ENCODE peak calls at places on chromosomes 16 and 17, in five cellular contexts. One of them, this sample, is unnamed. For H3K4me1, the result is how much of the 10 kb centered on the place peaks cover.

GRCh38 chr16:89323120-89323960 is 105.8 kb downstream of the ZNF778 start:
- DNase-seq in kidney: peak
- DNase-seq in endodermal cell: no peak
- DNase-seq in lung: no peak
- DNase-seq in heart right ventricle: no peak
- DNase-seq in this sample: no peak

GRCh38 chr17:4483012-4483840 is 15.5 kb upstream of the SPNS2 start:
- DNase-seq in endodermal cell: peak
- DNase-seq in heart right ventricle: peak
- DNase-seq in kidney: peak
- DNase-seq in lung: peak
- DNase-seq in this sample: no peak

GRCh38 chr16:4233431-4233830 is 8.4 kb downstream of the SRL start:
- DNase-seq in lung: no peak
- DNase-seq in endodermal cell: no peak
- DNase-seq in kidney: no peak
- DNase-seq in heart right ventricle: no peak
- DNase-seq in this sample: no peak

GRCh38 chr17:82647593-82648164 is 565 bp downstream of the WDR45B start:
- DNase-seq in lung: peak
- DNase-seq in heart right ventricle: peak
- DNase-seq in endodermal cell: peak
- DNase-seq in kidney: peak
- DNase-seq in this sample: peak

GRCh38 chr17:44663095-44663494 is 6.8 kb downstream of the MEIOC start:
- DNase-seq in heart right ventricle: no peak
- DNase-seq in lung: no peak
- DNase-seq in kidney: no peak
- DNase-seq in endodermal cell: no peak
- DNase-seq in this sample: no peak

GRCh38 chr16:88007321-88007731 is 56.1 kb downstream of the BANP start:
- DNase-seq in heart right ventricle: no peak
- DNase-seq in endodermal cell: peak
- DNase-seq in lung: no peak
- DNase-seq in kidney: no peak
- DNase-seq in this sample: no peak

GRCh38 chr16:30032083-30032819 is 1.2 kb upstream of the TLCD3B start:
- DNase-seq in endodermal cell: peak
- DNase-seq in kidney: no peak
- DNase-seq in heart right ventricle: no peak
- DNase-seq in lung: no peak
- DNase-seq in this sample: peak

GRCh38 chr16:85607796-85608514 is 5.2 kb upstream of the GSE1 start:
- DNase-seq in kidney: peak
- DNase-seq in heart right ventricle: no peak
- DNase-seq in endodermal cell: peak
- DNase-seq in lung: no peak
- DNase-seq in this sample: no peak

GRCh38 chr17:61805399-61805798 is 57.9 kb downstream of the BRIP1 start:
- DNase-seq in lung: no peak
- DNase-seq in kidney: no peak
- DNase-seq in heart right ventricle: no peak
- DNase-seq in endodermal cell: no peak
- DNase-seq in this sample: no peak

GRCh38 chr17:40034426-40035161 is 19.4 kb downstream of the CSF3 start:
- DNase-seq in kidney: no peak
- DNase-seq in heart right ventricle: no peak
- DNase-seq in endodermal cell: peak
- DNase-seq in lung: no peak
- DNase-seq in this sample: no peak

GRCh38 chr17:75683467-75684041 is 16.4 kb downstream of the SAP30BP start:
- DNase-seq in endodermal cell: no peak
- DNase-seq in heart right ventricle: no peak
- DNase-seq in lung: no peak
- DNase-seq in kidney: no peak
- DNase-seq in this sample: no peak

GRCh38 chr16:89815639-89816348 is 653 bp downstream of the FANCA start:
- DNase-seq in heart right ventricle: no peak
- DNase-seq in endodermal cell: peak
- DNase-seq in kidney: no peak
- DNase-seq in lung: no peak
- DNase-seq in this sample: no peak

GRCh38 chr16:1295465-1295864 is 14.0 kb upstream of the UBE2I start:
- DNase-seq in kidney: no peak
- DNase-seq in lung: no peak
- DNase-seq in heart right ventricle: no peak
- DNase-seq in endodermal cell: peak
- DNase-seq in this sample: no peak

GRCh38 chr17:59399914-59400313 is 68.5 kb downstream of the YPEL2 start:
- DNase-seq in lung: no peak
- DNase-seq in endodermal cell: no peak
- DNase-seq in kidney: no peak
- DNase-seq in heart right ventricle: peak
- DNase-seq in this sample: no peak

GRCh38 chr17:82226170-82226808 is 2.6 kb upstream of the SLC16A3 start:
- DNase-seq in heart right ventricle: no peak
- DNase-seq in kidney: peak
- DNase-seq in lung: no peak
- DNase-seq in endodermal cell: no peak
- DNase-seq in this sample: no peak

GRCh38 chr16:64453643-64454042 is 668.2 kb downstream of the CDH11 start:
- DNase-seq in heart right ventricle: no peak
- DNase-seq in endodermal cell: no peak
- DNase-seq in kidney: no peak
- DNase-seq in lung: no peak
- DNase-seq in this sample: no peak

GRCh38 chr16:85010931-85011845 is at the start of gene ZDHHC7:
- DNase-seq in kidney: peak
- DNase-seq in heart right ventricle: peak
- DNase-seq in endodermal cell: peak
- DNase-seq in lung: peak
- DNase-seq in this sample: peak

GRCh38 chr17:75873587-75874322 is 4.6 kb downstream of the TRIM47 start:
- DNase-seq in endodermal cell: no peak
- DNase-seq in kidney: no peak
- DNase-seq in lung: no peak
- DNase-seq in heart right ventricle: no peak
- DNase-seq in this sample: no peak

GRCh38 chr16:49967012-49967559 is 57.9 kb upstream of the CNEP1R1 start:
- DNase-seq in kidney: no peak
- DNase-seq in endodermal cell: no peak
- DNase-seq in lung: no peak
- DNase-seq in heart right ventricle: peak
- DNase-seq in this sample: no peak

GRCh38 chr17:15999974-16000827 is 577 bp downstream of the TTC19 start:
- DNase-seq in heart right ventricle: peak
- DNase-seq in kidney: no peak
- DNase-seq in endodermal cell: no peak
- DNase-seq in lung: no peak
- DNase-seq in this sample: peak

GRCh38 chr17:17766351-17767095 is 70.3 kb downstream of the SREBF1 start:
- DNase-seq in endodermal cell: no peak
- DNase-seq in lung: no peak
- DNase-seq in kidney: peak
- DNase-seq in heart right ventricle: no peak
- DNase-seq in this sample: no peak

DNA sequence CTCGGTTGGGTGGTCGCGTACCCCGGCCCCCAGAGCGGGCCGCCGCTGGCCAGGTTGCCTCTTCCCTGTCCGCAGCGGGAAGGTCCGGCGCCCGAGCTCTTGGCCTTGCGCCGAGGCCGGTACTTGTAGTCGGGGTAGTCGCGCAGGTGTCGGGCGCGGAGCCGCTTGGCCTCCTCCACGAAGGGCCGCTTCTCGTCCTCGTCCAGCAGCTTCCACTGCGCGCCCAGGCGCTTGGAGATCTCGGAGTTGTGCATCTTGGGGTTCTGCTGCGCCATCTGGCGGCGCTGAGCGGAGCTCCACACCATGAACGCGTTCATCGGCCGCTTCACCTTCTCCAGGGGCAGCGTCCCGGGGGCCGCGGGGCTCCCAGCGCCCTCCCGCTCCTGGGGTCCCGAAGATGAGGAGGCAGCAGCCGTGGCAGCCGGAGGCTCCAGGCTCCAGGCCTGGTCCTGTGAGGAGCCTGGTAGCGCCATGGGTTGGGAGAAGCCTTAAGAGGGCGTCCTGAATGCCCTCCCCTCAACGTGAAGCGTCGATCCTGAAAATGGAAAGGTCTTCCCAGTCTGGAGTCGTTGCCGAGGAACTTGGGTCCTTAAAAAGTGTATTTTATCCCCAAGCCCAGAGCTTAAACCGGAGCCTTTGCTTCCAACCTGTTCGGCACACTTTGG is 558 bp downstream of the SOX15 start:
- DNase-seq in endodermal cell: peak
- DNase-seq in lung: peak
- DNase-seq in heart right ventricle: peak
- DNase-seq in kidney: peak
- DNase-seq in this sample: peak
- H3K4me3 ChIP-seq in endodermal cell: peak
- H3K4me3 ChIP-seq in lung: no peak
- H3K4me3 ChIP-seq in heart right ventricle: peak
- H3K4me3 ChIP-seq in kidney: peak
- H3K4me3 ChIP-seq in this sample: no peak

GRCh38 chr16:2598133-2598641 is 60.4 kb downstream of the PDPK1 start:
- DNase-seq in endodermal cell: no peak
- DNase-seq in kidney: peak
- DNase-seq in heart right ventricle: no peak
- DNase-seq in lung: no peak
- DNase-seq in this sample: no peak
- H3K4me1 ChIP-seq in endodermal cell: under half
- H3K4me1 ChIP-seq in kidney: under half
- H3K4me1 ChIP-seq in heart right ventricle: under half
- H3K4me1 ChIP-seq in lung: under half
- H3K4me1 ChIP-seq in this sample: under half

GRCh38 chr17:51230306-51230705 is 29.5 kb downstream of the MBTD1 start:
- DNase-seq in kidney: no peak
- DNase-seq in lung: no peak
- DNase-seq in heart right ventricle: no peak
- DNase-seq in endodermal cell: peak
- DNase-seq in this sample: no peak

GRCh38 chr17:51231999-51232398 is 27.9 kb downstream of the MBTD1 start:
- DNase-seq in heart right ventricle: no peak
- DNase-seq in lung: no peak
- DNase-seq in endodermal cell: no peak
- DNase-seq in kidney: no peak
- DNase-seq in this sample: no peak

GRCh38 chr17:51228177-51228576 is 31.7 kb downstream of the MBTD1 start:
- DNase-seq in lung: no peak
- DNase-seq in heart right ventricle: no peak
- DNase-seq in endodermal cell: no peak
- DNase-seq in kidney: no peak
- DNase-seq in this sample: no peak

GRCh38 chr17:51234162-51234561 is 25.7 kb downstream of the MBTD1 start:
- DNase-seq in lung: no peak
- DNase-seq in endodermal cell: no peak
- DNase-seq in kidney: no peak
- DNase-seq in heart right ventricle: no peak
- DNase-seq in this sample: no peak

GRCh38 chr17:51229889-51230288 is 30.0 kb downstream of the MBTD1 start:
- DNase-seq in kidney: no peak
- DNase-seq in lung: no peak
- DNase-seq in heart right ventricle: no peak
- DNase-seq in endodermal cell: no peak
- DNase-seq in this sample: no peak
- H3K4me3 ChIP-seq in kidney: no peak
- H3K4me3 ChIP-seq in lung: no peak
- H3K4me3 ChIP-seq in heart right ventricle: no peak
- H3K4me3 ChIP-seq in endodermal cell: no peak
- H3K4me3 ChIP-seq in this sample: no peak

GRCh38 chr17:50424246-50425000 is 1.6 kb upstream of the ACSF2 start:
- DNase-seq in endodermal cell: no peak
- DNase-seq in lung: no peak
- DNase-seq in heart right ventricle: no peak
- DNase-seq in kidney: no peak
- DNase-seq in this sample: no peak
- H3K4me1 ChIP-seq in endodermal cell: under half
- H3K4me1 ChIP-seq in lung: under half
- H3K4me1 ChIP-seq in heart right ventricle: under half
- H3K4me1 ChIP-seq in kidney: under half
- H3K4me1 ChIP-seq in this sample: under half

GRCh38 chr17:77720946-77721822 is 237.3 kb upstream of the TNRC6C start:
- DNase-seq in endodermal cell: peak
- DNase-seq in lung: no peak
- DNase-seq in kidney: no peak
- DNase-seq in heart right ventricle: no peak
- DNase-seq in this sample: no peak
- H3K4me3 ChIP-seq in endodermal cell: no peak
- H3K4me3 ChIP-seq in lung: no peak
- H3K4me3 ChIP-seq in kidney: no peak
- H3K4me3 ChIP-seq in heart right ventricle: no peak
- H3K4me3 ChIP-seq in this sample: no peak

GRCh38 chr17:63832455-63832854 is 5.0 kb upstream of the FTSJ3 start:
- DNase-seq in lung: no peak
- DNase-seq in kidney: peak
- DNase-seq in heart right ventricle: no peak
- DNase-seq in endodermal cell: no peak
- DNase-seq in this sample: no peak

GRCh38 chr17:63834431-63835166 is 7.1 kb upstream of the FTSJ3 start:
- DNase-seq in heart right ventricle: no peak
- DNase-seq in kidney: peak
- DNase-seq in endodermal cell: peak
- DNase-seq in lung: peak
- DNase-seq in this sample: peak

GRCh38 chr17:63833026-63833740 is 5.7 kb upstream of the FTSJ3 start:
- DNase-seq in lung: no peak
- DNase-seq in kidney: peak
- DNase-seq in endodermal cell: no peak
- DNase-seq in heart right ventricle: no peak
- DNase-seq in this sample: no peak

GRCh38 chr17:63835167-63835720 is 7.2 kb downstream of the SMARCD2 start:
- DNase-seq in kidney: no peak
- DNase-seq in lung: no peak
- DNase-seq in heart right ventricle: no peak
- DNase-seq in endodermal cell: no peak
- DNase-seq in this sample: no peak

DNA sequence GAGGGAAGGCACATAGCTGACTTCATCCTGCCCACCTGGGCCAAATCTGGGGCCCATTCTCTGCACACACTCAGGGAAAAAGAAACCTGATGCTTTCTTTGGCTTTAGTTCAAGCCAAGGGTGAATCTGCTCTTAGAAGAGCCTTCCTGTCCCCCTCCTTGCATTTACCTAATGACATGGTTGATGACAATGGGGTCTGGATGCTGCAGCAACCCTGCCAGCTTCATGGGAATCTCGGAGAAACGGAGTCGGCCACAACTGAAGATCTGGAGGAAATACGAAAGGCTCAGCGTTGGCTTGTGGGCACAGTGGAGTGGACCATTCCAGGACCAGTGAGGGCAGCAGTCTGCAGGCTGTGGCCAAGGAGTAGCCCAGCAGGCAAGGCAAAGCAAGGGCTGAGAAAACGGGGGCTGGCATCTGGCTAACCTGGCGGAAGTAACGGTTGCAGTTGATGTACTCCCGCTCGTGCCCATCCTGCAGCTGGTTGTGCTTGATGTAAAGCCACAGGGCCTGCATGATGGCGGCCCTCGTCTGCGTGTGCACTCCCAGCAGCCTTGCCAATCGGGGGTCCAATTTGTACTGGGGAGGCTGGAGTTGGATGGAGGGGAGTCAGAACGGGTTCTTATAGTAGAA is 6.4 kb upstream of the FTSJ3 start:
- DNase-seq in endodermal cell: no peak
- DNase-seq in lung: no peak
- DNase-seq in kidney: peak
- DNase-seq in heart right ventricle: no peak
- DNase-seq in this sample: no peak
- H3K4me1 ChIP-seq in endodermal cell: under half
- H3K4me1 ChIP-seq in lung: under half
- H3K4me1 ChIP-seq in kidney: under half
- H3K4me1 ChIP-seq in heart right ventricle: under half
- H3K4me1 ChIP-seq in this sample: under half

GRCh38 chr17:32516940-32517711 is 30.3 kb downstream of the CDK5R1 start:
- DNase-seq in heart right ventricle: no peak
- DNase-seq in kidney: no peak
- DNase-seq in endodermal cell: no peak
- DNase-seq in lung: no peak
- DNase-seq in this sample: no peak
- H3K4me3 ChIP-seq in heart right ventricle: no peak
- H3K4me3 ChIP-seq in kidney: no peak
- H3K4me3 ChIP-seq in endodermal cell: no peak
- H3K4me3 ChIP-seq in lung: no peak
- H3K4me3 ChIP-seq in this sample: no peak

This sample was measured in naive thymus-derived CD4-positive, alpha-beta T cell.